ENCODE peak calls at places on chromosomes 4 and X, in nine cellular contexts. A is IMR-90; M is omental fat pad; G is activated naive CD4-positive, alpha-beta T cell; N is fibroblast of the conjunctiva; O is esophagus squamous epithelium; J is stimulated activated CD4-positive, alpha-beta T cell treated with anti-CD3 and anti-CD28 coated beads, Interleukin-2, amount 100 ng/mL, for 48 hours; U is HEK293T; C is activated T-cell treated with anti-CD3 and anti-CD28 coated beads, Interleukin-2, amount 50 U/mL, for 72 hours. D is an unnamed sample.
A peak's percentile ranks its signal among the peaks of the same experiment; 100 is the strongest.

GRCh38 chr4:57023104-57023503 is 44.4 kb downstream of the POLR2B start:
- DNase-seq in A (peak; percentile 97), M (no peak), G (no peak), N (no peak), O (no peak), J (no peak), U (no peak), C (no peak), D (no peak)

GRCh38 chr4:70991596-70991995 is 1.9 kb upstream of the DCK start:
- DNase-seq in A (no peak), M (no peak), G (no peak), N (no peak), O (no peak), J (no peak), U (no peak), C (no peak), D (no peak)

GRCh38 chr4:112411781-112412281 is 104.1 kb downstream of the NEUROG2 start:
- DNase-seq in A (no peak), M (no peak), G (no peak), N (no peak), O (no peak), J (no peak), U (no peak), C (no peak), D (no peak)

GRCh38 chr4:66906314-66906713 is 639.0 kb downstream of the CENPC start:
- DNase-seq in A (no peak), M (no peak), G (no peak), N (no peak), O (no peak), J (no peak), U (peak; percentile 12), C (no peak), D (no peak)

GRCh38 chrX:10390187-10390586 is 230.2 kb downstream of the MID1 start:
- DNase-seq in A (no peak), M (no peak), G (no peak), N (no peak), O (no peak), J (no peak), U (no peak), C (no peak), D (no peak)

GRCh38 chr4:106914223-106914622 is 121.9 kb downstream of the DKK2 start:
- DNase-seq in A (no peak), M (no peak), G (no peak), N (no peak), O (no peak), J (no peak), U (no peak), C (no peak), D (no peak)

GRCh38 chr4:149347139-149347538 is 468.5 kb downstream of the IQCM start:
- DNase-seq in A (peak; percentile 4), M (no peak), G (no peak), N (peak; percentile 2), O (no peak), J (no peak), U (no peak), C (no peak), D (no peak)

GRCh38 chr4:154719087-154719486 is 24.7 kb upstream of the LRAT start:
- DNase-seq in A (no peak), M (no peak), G (no peak), N (peak; percentile 59), O (no peak), J (no peak), U (no peak), C (no peak), D (no peak)

GRCh38 chr4:87005690-87006461 is 71.1 kb downstream of the AFF1 start:
- DNase-seq in A (no peak), M (no peak), G (peak; percentile 10), N (no peak), O (no peak), J (peak; percentile 18), U (no peak), C (peak; percentile 53), D (peak; percentile 46)

GRCh38 chr4:173264960-173265281 is 69.2 kb downstream of the HMGB2 start:
- DNase-seq in A (no peak), M (no peak), G (no peak), N (no peak), O (no peak), J (no peak), U (no peak), C (no peak), D (no peak)

GRCh38 chrX:22389544-22390243 is 117.0 kb downstream of the CBLL2 start:
- DNase-seq in A (peak; percentile 83), M (no peak), G (no peak), N (peak; percentile 36), O (no peak), J (no peak), U (peak; percentile 16), C (no peak), D (no peak)

GRCh38 chrX:2497961-2498780 is 2.6 kb downstream of the DHRSX start:
- DNase-seq in A (peak; percentile 23), M (no peak), G (no peak), N (no peak), O (no peak), J (no peak), U (no peak), C (no peak), D (no peak)

GRCh38 chr4:137961051-137961438 is 281.1 kb downstream of the SLC7A11 start:
- DNase-seq in A (no peak), M (peak; percentile 27), G (no peak), N (peak; percentile 78), O (no peak), J (no peak), U (no peak), C (no peak), D (no peak)

GRCh38 chr4:42348247-42348646 is 49.0 kb upstream of the SHISA3 start:
- DNase-seq in A (no peak), M (no peak), G (no peak), N (no peak), O (no peak), J (no peak), U (no peak), C (no peak), D (no peak)

GRCh38 chrX:138847930-138848329 is 136.4 kb upstream of the FGF13 start:
- DNase-seq in A (no peak), M (no peak), G (no peak), N (peak; percentile 20), O (no peak), J (no peak), U (no peak), C (no peak), D (no peak)

GRCh38 chrX:10079155-10079711 is 77.5 kb upstream of the CLCN4 start:
- DNase-seq in A (peak; percentile 11), M (no peak), G (no peak), N (no peak), O (no peak), J (no peak), U (no peak), C (no peak), D (no peak)

GRCh38 chrX:97330150-97330549 is 446.4 kb downstream of the RPA4 start:
- DNase-seq in A (no peak), M (no peak), G (no peak), N (no peak), O (no peak), J (no peak), U (no peak), C (peak; percentile 1), D (no peak)

GRCh38 chrX:53317365-53318069 is 36.1 kb upstream of the IQSEC2 start:
- DNase-seq in A (peak; percentile 43), M (peak; percentile 73), G (peak; percentile 9), N (peak; percentile 29), O (no peak), J (peak; percentile 60), U (peak; percentile 82), C (peak; percentile 71), D (peak; percentile 85)

GRCh38 chr4:62093735-62094134 is 893.6 kb downstream of the ADGRL3 start:
- DNase-seq in A (no peak), M (no peak), G (no peak), N (no peak), O (no peak), J (no peak), U (no peak), C (no peak), D (no peak)

GRCh38 chr4:98387345-98388017 is 126.3 kb downstream of the RAP1GDS1 start:
- DNase-seq in A (no peak), M (no peak), G (no peak), N (no peak), O (no peak), J (no peak), U (no peak), C (no peak), D (no peak)

GRCh38 chr4:650461-650860 is 23.6 kb downstream of the ATP5ME start:
- DNase-seq in A (no peak), M (no peak), G (no peak), N (no peak), O (no peak), J (no peak), U (no peak), C (no peak), D (no peak)

GRCh38 chrX:20857746-20858145 is 516.5 kb upstream of the CNKSR2 start:
- DNase-seq in A (no peak), M (no peak), G (no peak), N (no peak), O (no peak), J (no peak), U (no peak), C (no peak), D (no peak)

GRCh38 chrX:46788902-46789301 is 30.0 kb upstream of the SLC9A7 start:
- DNase-seq in A (peak; percentile 65), M (no peak), G (no peak), N (no peak), O (no peak), J (no peak), U (no peak), C (no peak), D (no peak)

GRCh38 chrX:50281253-50281652 is 76.7 kb downstream of the CCNB3 start:
- DNase-seq in A (no peak), M (no peak), G (no peak), N (no peak), O (no peak), J (no peak), U (no peak), C (no peak), D (no peak)

GRCh38 chr4:100450449-100450848 is 67.4 kb downstream of the EMCN start:
- DNase-seq in A (peak; percentile 10), M (no peak), G (no peak), N (no peak), O (no peak), J (no peak), U (no peak), C (no peak), D (no peak)

GRCh38 chr4:123631699-123632098 is 235.1 kb downstream of the SPRY1 start:
- DNase-seq in A (peak; percentile 43), M (no peak), G (no peak), N (no peak), O (no peak), J (no peak), U (no peak), C (no peak), D (no peak)

GRCh38 chrX:143500751-143501150 is 16.5 kb downstream of the SPANXN3 start:
- DNase-seq in A (no peak), M (no peak), G (no peak), N (no peak), O (no peak), J (no peak), U (no peak), C (no peak), D (no peak)

GRCh38 chrX:153648358-153649177 is 1.6 kb downstream of the DUSP9 start:
- DNase-seq in A (no peak), M (no peak), G (no peak), N (no peak), O (no peak), J (no peak), U (no peak), C (no peak), D (no peak)

GRCh38 chr4:188663369-188663768 is 524.1 kb downstream of the TRIML1 start:
- DNase-seq in A (no peak), M (no peak), G (no peak), N (no peak), O (no peak), J (no peak), U (no peak), C (no peak), D (no peak)

GRCh38 chrX:49901068-49901467 is 21.3 kb upstream of the CLCN5 start:
- DNase-seq in A (no peak), M (no peak), G (no peak), N (no peak), O (no peak), J (no peak), U (no peak), C (no peak), D (no peak)

GRCh38 chrX:38754102-38754790 is 47.0 kb upstream of the MID1IP1 start:
- DNase-seq in A (peak; percentile 58), M (no peak), G (no peak), N (peak; percentile 47), O (no peak), J (peak; percentile 7), U (peak; percentile 40), C (peak; percentile 7), D (peak; percentile 22)

D was measured in GM13977.